ENCODE peak calls at places on chromosomes 12 and 14, in five cellular contexts. A, D, X, O and U are unnamed samples.

GRCh38 chr12:25583545-25583944 is 30.5 kb upstream of the LMNTD1 start:
- DNase-seq in A (no peak), D (peak), X (no peak), O (no peak), U (peak)

GRCh38 chr12:85669911-85670310 is 166.3 kb downstream of the RASSF9 start:
- DNase-seq in A (no peak), D (no peak), X (no peak), O (no peak), U (no peak)

GRCh38 chr12:100668939-100669536 is 95.6 kb downstream of the GAS2L3 start:
- DNase-seq in A (peak), D (peak), X (peak), O (peak), U (peak)

GRCh38 chr12:57846285-57846576 is 298 bp downstream of the CTDSP2 start:
- DNase-seq in A (no peak), D (no peak), X (no peak), O (no peak), U (peak)

GRCh38 chr12:66025477-66025876 is 105.1 kb downstream of the LLPH start:
- DNase-seq in A (no peak), D (no peak), X (no peak), O (no peak), U (no peak)

GRCh38 chr14:68135566-68135965 is 316.0 kb downstream of the RAD51B start:
- DNase-seq in A (no peak), D (peak), X (no peak), O (no peak), U (no peak)

GRCh38 chr12:95553202-95553943 is 2.1 kb upstream of the USP44 start:
- DNase-seq in A (no peak), D (no peak), X (no peak), O (no peak), U (no peak)

GRCh38 chr14:90416649-90417237 is 19.9 kb downstream of the CALM1 start:
- DNase-seq in A (no peak), D (no peak), X (no peak), O (no peak), U (no peak)

GRCh38 chr12:12019881-12020280 is 50.9 kb upstream of the BCL2L14 start:
- DNase-seq in A (no peak), D (no peak), X (no peak), O (no peak), U (no peak)

GRCh38 chr12:94290353-94290752 is 142.0 kb downstream of the PLXNC1 start:
- DNase-seq in A (no peak), D (no peak), X (no peak), O (no peak), U (peak)

GRCh38 chr12:131510431-131510830 is 200.5 kb upstream of the SFSWAP start:
- DNase-seq in A (no peak), D (no peak), X (no peak), O (no peak), U (no peak)

GRCh38 chr12:105357162-105357691 is 26.7 kb downstream of the C12orf75 start:
- DNase-seq in A (no peak), D (peak), X (no peak), O (no peak), U (no peak)

GRCh38 chr14:76710093-76711010 is 50.9 kb upstream of the VASH1 start:
- DNase-seq in A (no peak), D (peak), X (no peak), O (no peak), U (peak)

GRCh38 chr12:43237238-43237879 is 314.6 kb downstream of the ADAMTS20 start:
- DNase-seq in A (no peak), D (no peak), X (no peak), O (no peak), U (no peak)

GRCh38 chr12:132806857-132807256 is 21.8 kb downstream of the GOLGA3 start:
- DNase-seq in A (no peak), D (no peak), X (no peak), O (no peak), U (no peak)

GRCh38 chr12:104733717-104734175 is 224.3 kb downstream of the SLC41A2 start:
- DNase-seq in A (no peak), D (no peak), X (no peak), O (no peak), U (peak)

GRCh38 chr12:388547-389137 is 478 bp downstream of the KDM5A start:
- DNase-seq in A (peak), D (peak), X (peak), O (peak), U (peak)

GRCh38 chr14:91681893-91682563 is 49.9 kb downstream of the CATSPERB start:
- DNase-seq in A (no peak), D (no peak), X (no peak), O (no peak), U (no peak)

GRCh38 chr12:130714091-130714590 is 2.0 kb downstream of the RIMBP2 start:
- DNase-seq in A (no peak), D (no peak), X (no peak), O (no peak), U (peak)

GRCh38 chr14:99722741-99723140 is 38.6 kb downstream of the CYP46A1 start:
- DNase-seq in A (no peak), D (no peak), X (no peak), O (peak), U (no peak)

GRCh38 chr12:25438638-25439037 is 114.4 kb downstream of the LMNTD1 start:
- DNase-seq in A (no peak), D (peak), X (no peak), O (no peak), U (no peak)

GRCh38 chr12:56644654-56645053 is 1.1 kb downstream of the ATP5F1B start:
- DNase-seq in A (no peak), D (no peak), X (no peak), O (no peak), U (no peak)